ENCODE peak calls at places on chromosome 20, in five cellular contexts. One of them, this sample, is unnamed.
A peak's percentile ranks its signal among the peaks of the same experiment; 100 is the strongest.

GRCh38 chr20:11252447-11252846 is 578.6 kb upstream of the JAG1 start:
- DNase-seq in kidney tubule cell: no peak
- DNase-seq in CD8-positive, alpha-beta T cell: no peak
- DNase-seq in tibial artery: no peak
- DNase-seq in effector memory CD8-positive, alpha-beta T cell: no peak
- DNase-seq in this sample: no peak

GRCh38 chr20:32201296-32201976 is 6.1 kb downstream of the PLAGL2 start:
- DNase-seq in CD8-positive, alpha-beta T cell: no peak
- DNase-seq in effector memory CD8-positive, alpha-beta T cell: no peak
- DNase-seq in tibial artery: no peak
- DNase-seq in kidney tubule cell: peak; percentile 51
- DNase-seq in this sample: no peak

GRCh38 chr20:21251278-21251677 is 51.9 kb upstream of the XRN2 start:
- DNase-seq in effector memory CD8-positive, alpha-beta T cell: no peak
- DNase-seq in kidney tubule cell: peak; percentile 40
- DNase-seq in tibial artery: no peak
- DNase-seq in CD8-positive, alpha-beta T cell: no peak
- DNase-seq in this sample: no peak

GRCh38 chr20:20410678-20411077 is 42.8 kb downstream of the INSM1 start:
- DNase-seq in CD8-positive, alpha-beta T cell: no peak
- DNase-seq in effector memory CD8-positive, alpha-beta T cell: no peak
- DNase-seq in tibial artery: no peak
- DNase-seq in kidney tubule cell: no peak
- DNase-seq in this sample: peak; percentile 24

GRCh38 chr20:34112600-34113061 is 588 bp upstream of the EIF2S2 start:
- DNase-seq in kidney tubule cell: no peak
- DNase-seq in tibial artery: no peak
- DNase-seq in effector memory CD8-positive, alpha-beta T cell: no peak
- DNase-seq in CD8-positive, alpha-beta T cell: no peak
- DNase-seq in this sample: peak; percentile 32

GRCh38 chr20:1033751-1034419 is 31.8 kb upstream of the RSPO4 start:
- DNase-seq in CD8-positive, alpha-beta T cell: no peak
- DNase-seq in kidney tubule cell: no peak
- DNase-seq in effector memory CD8-positive, alpha-beta T cell: no peak
- DNase-seq in tibial artery: no peak
- DNase-seq in this sample: no peak

GRCh38 chr20:11008444-11008843 is 334.6 kb upstream of the JAG1 start:
- DNase-seq in tibial artery: no peak
- DNase-seq in effector memory CD8-positive, alpha-beta T cell: no peak
- DNase-seq in CD8-positive, alpha-beta T cell: no peak
- DNase-seq in kidney tubule cell: no peak
- DNase-seq in this sample: no peak

GRCh38 chr20:20002101-20002998 is 14.8 kb upstream of the NAA20 start:
- DNase-seq in tibial artery: no peak
- DNase-seq in effector memory CD8-positive, alpha-beta T cell: no peak
- DNase-seq in kidney tubule cell: no peak
- DNase-seq in CD8-positive, alpha-beta T cell: no peak
- DNase-seq in this sample: no peak

GRCh38 chr20:8578191-8578690 is 446.2 kb downstream of the PLCB1 start:
- DNase-seq in effector memory CD8-positive, alpha-beta T cell: no peak
- DNase-seq in CD8-positive, alpha-beta T cell: no peak
- DNase-seq in tibial artery: no peak
- DNase-seq in kidney tubule cell: peak; percentile 40
- DNase-seq in this sample: no peak

This sample was measured in nephron progenitor cell.